ENCODE peak calls at places on chromosomes 13 and 19, in nine cellular contexts. A is NCI-H2081; P is SJCRH30; J is left cardiac atrium; N is progenitor cell of endocrine pancreas; Q is EL; E is BE2C; G is A172; V is stimulated activated naive CD4-positive, alpha-beta T cell treated with Interleukin-2 at 50 U/mL for 16 hours. Y is an unnamed sample.

GRCh38 chr13:114152831-114153371 is 20.5 kb upstream of the RASA3 start:
- DNase-seq in Q (no peak), A (no peak), G (no peak), J (no peak), N (no peak), E (no peak), V (no peak), P (no peak), Y (no peak)

GRCh38 chr13:67619987-67620386 is 389.9 kb upstream of the PCDH9 start:
- DNase-seq in E (no peak), G (peak; percentile 67), P (no peak), Q (no peak), V (no peak), N (no peak), J (no peak), A (no peak), Y (no peak)

GRCh38 chr19:45781282-45782161 is 768 bp downstream of the DMPK start:
- DNase-seq in V (no peak), A (peak; percentile 90), N (no peak), P (peak; percentile 90), J (no peak), G (peak; percentile 54), E (peak; percentile 79), Q (peak; percentile 49), Y (no peak)

GRCh38 chr13:113855012-113855921 is 8.6 kb downstream of the GAS6 start:
- DNase-seq in J (no peak), G (no peak), E (no peak), V (no peak), A (no peak), N (no peak), Q (no peak), P (no peak), Y (no peak)

GRCh38 chr19:17405250-17406038 is at the start of gene BST2:
- DNase-seq in Q (peak; percentile 93), N (no peak), G (peak; percentile 64), P (peak; percentile 85), A (no peak), J (peak; percentile 81), E (peak; percentile 24), V (peak; percentile 54), Y (peak; percentile 37)

GRCh38 chr19:55947532-55947931 is at the start of gene NLRP8:
- DNase-seq in G (no peak), N (no peak), Q (no peak), V (no peak), A (no peak), J (no peak), E (no peak), P (no peak), Y (no peak)

GRCh38 chr13:23671902-23672301 is 101.7 kb downstream of the TNFRSF19 start:
- DNase-seq in G (no peak), V (no peak), J (no peak), P (peak; percentile 42), E (no peak), A (no peak), Q (peak; percentile 22), N (no peak), Y (no peak)

GRCh38 chr19:7489609-7490044 is 792 bp upstream of the PEX11G start:
- DNase-seq in E (no peak), G (no peak), V (no peak), A (no peak), N (no peak), J (no peak), P (no peak), Q (no peak), Y (no peak)

GRCh38 chr19:28577666-28578065 is 635.3 kb downstream of the UQCRFS1 start:
- DNase-seq in E (no peak), J (no peak), A (no peak), V (no peak), P (no peak), G (no peak), Q (no peak), N (no peak), Y (no peak)

GRCh38 chr13:20873348-20873747 is 29.2 kb downstream of the XPO4 start:
- DNase-seq in A (no peak), V (no peak), J (no peak), P (peak; percentile 61), G (peak; percentile 16), Q (peak; percentile 57), E (no peak), N (no peak), Y (no peak)

GRCh38 chr19:1014161-1015060 is 6.5 kb downstream of the TMEM259 start:
- DNase-seq in N (no peak), P (no peak), E (no peak), G (no peak), V (no peak), Q (no peak), A (no peak), J (no peak), Y (no peak)

GRCh38 chr19:31911577-31911976 is 433.8 kb upstream of the ZNF507 start:
- DNase-seq in E (no peak), Q (no peak), A (no peak), G (no peak), P (no peak), N (no peak), V (no peak), J (no peak), Y (no peak)

GRCh38 chr13:50078512-50079277 is 63.5 kb downstream of the KCNRG start:
- DNase-seq in E (no peak), V (no peak), A (no peak), J (no peak), G (no peak), P (no peak), Q (no peak), N (no peak), Y (no peak)

GRCh38 chr19:15449620-15450527 is at the start of gene WIZ:
- DNase-seq in P (peak; percentile 89), A (peak; percentile 56), J (peak; percentile 91), G (peak; percentile 49), N (peak; percentile 68), V (peak; percentile 81), Q (peak; percentile 76), E (peak; percentile 87), Y (peak; percentile 70)

GRCh38 chr13:111398196-111398595 is 77.8 kb downstream of the TEX29 start:
- DNase-seq in G (no peak), A (no peak), E (no peak), J (no peak), V (no peak), Q (no peak), N (no peak), P (no peak), Y (no peak)

GRCh38 chr13:93977986-93978385 is 501.5 kb downstream of the DCT start:
- DNase-seq in N (no peak), E (no peak), Q (peak; percentile 28), G (no peak), P (no peak), A (no peak), V (no peak), J (no peak), Y (no peak)

GRCh38 chr19:3340340-3340739 is 26.0 kb upstream of the NFIC start:
- DNase-seq in J (no peak), E (no peak), Q (no peak), A (no peak), N (no peak), V (no peak), P (no peak), G (no peak), Y (no peak)

GRCh38 chr19:3458229-3458555 is 22.1 kb downstream of the SMIM24 start:
- DNase-seq in A (no peak), V (no peak), P (no peak), J (no peak), E (no peak), Q (no peak), N (no peak), G (peak; percentile 71), Y (no peak)